ENCODE peak calls at places on chromosomes 12 and 14, in eight cellular contexts. One of them, this sample, is unnamed.

GRCh38 chr12:87720967-87721366 is 308.2 kb downstream of the C12orf50 start:
- DNase-seq in AG04450: no peak
- DNase-seq in fibroblast of lung: no peak
- DNase-seq in tibial nerve: no peak
- DNase-seq in dorsolateral prefrontal cortex: no peak
- DNase-seq in CD4-positive, alpha-beta T cell: no peak
- DNase-seq in CD8-positive, alpha-beta T cell: no peak
- DNase-seq in HL-60: no peak
- DNase-seq in this sample: no peak

GRCh38 chr14:53399057-53399456 is 245.9 kb upstream of the DDHD1 start:
- DNase-seq in CD8-positive, alpha-beta T cell: no peak
- DNase-seq in AG04450: no peak
- DNase-seq in tibial nerve: no peak
- DNase-seq in fibroblast of lung: peak; percentile 72
- DNase-seq in HL-60: peak; percentile 18
- DNase-seq in dorsolateral prefrontal cortex: no peak
- DNase-seq in CD4-positive, alpha-beta T cell: no peak
- DNase-seq in this sample: peak; percentile 17

GRCh38 chr14:79608426-79608825 is 602.9 kb downstream of the DIO2 start:
- DNase-seq in tibial nerve: no peak
- DNase-seq in CD4-positive, alpha-beta T cell: no peak
- DNase-seq in AG04450: no peak
- DNase-seq in CD8-positive, alpha-beta T cell: no peak
- DNase-seq in HL-60: no peak
- DNase-seq in fibroblast of lung: no peak
- DNase-seq in dorsolateral prefrontal cortex: peak; percentile 88
- DNase-seq in this sample: no peak

GRCh38 chr14:50039734-50040400 is 76.5 kb downstream of the VCPKMT start:
- DNase-seq in AG04450: no peak
- DNase-seq in fibroblast of lung: peak; percentile 69
- DNase-seq in CD8-positive, alpha-beta T cell: no peak
- DNase-seq in CD4-positive, alpha-beta T cell: no peak
- DNase-seq in dorsolateral prefrontal cortex: no peak
- DNase-seq in HL-60: peak; percentile 84
- DNase-seq in tibial nerve: no peak
- DNase-seq in this sample: peak; percentile 48

GRCh38 chr14:65354715-65355114 is 57.8 kb upstream of the FUT8 start:
- DNase-seq in CD8-positive, alpha-beta T cell: no peak
- DNase-seq in HL-60: no peak
- DNase-seq in dorsolateral prefrontal cortex: peak; percentile 14
- DNase-seq in tibial nerve: no peak
- DNase-seq in fibroblast of lung: no peak
- DNase-seq in CD4-positive, alpha-beta T cell: no peak
- DNase-seq in AG04450: no peak
- DNase-seq in this sample: no peak

GRCh38 chr12:19572920-19573558 is 133.7 kb downstream of the AEBP2 start:
- DNase-seq in CD4-positive, alpha-beta T cell: no peak
- DNase-seq in HL-60: peak; percentile 54
- DNase-seq in tibial nerve: no peak
- DNase-seq in dorsolateral prefrontal cortex: no peak
- DNase-seq in AG04450: no peak
- DNase-seq in fibroblast of lung: peak; percentile 52
- DNase-seq in CD8-positive, alpha-beta T cell: no peak
- DNase-seq in this sample: peak; percentile 19

GRCh38 chr14:101875041-101875725 is 89.2 kb upstream of the DYNC1H1 start:
- DNase-seq in AG04450: no peak
- DNase-seq in tibial nerve: no peak
- DNase-seq in fibroblast of lung: no peak
- DNase-seq in dorsolateral prefrontal cortex: no peak
- DNase-seq in CD8-positive, alpha-beta T cell: no peak
- DNase-seq in HL-60: no peak
- DNase-seq in CD4-positive, alpha-beta T cell: no peak
- DNase-seq in this sample: no peak

GRCh38 chr14:59897757-59898383 is 22.1 kb upstream of the LRRC9 start:
- DNase-seq in dorsolateral prefrontal cortex: peak; percentile 30
- DNase-seq in CD4-positive, alpha-beta T cell: no peak
- DNase-seq in tibial nerve: peak; percentile 48
- DNase-seq in fibroblast of lung: peak; percentile 6
- DNase-seq in AG04450: no peak
- DNase-seq in CD8-positive, alpha-beta T cell: no peak
- DNase-seq in HL-60: peak; percentile 30
- DNase-seq in this sample: peak; percentile 27

GRCh38 chr14:93648440-93649168 is 139.7 kb downstream of the PRIMA1 start:
- DNase-seq in HL-60: peak; percentile 25
- DNase-seq in CD8-positive, alpha-beta T cell: no peak
- DNase-seq in fibroblast of lung: no peak
- DNase-seq in tibial nerve: no peak
- DNase-seq in dorsolateral prefrontal cortex: no peak
- DNase-seq in CD4-positive, alpha-beta T cell: no peak
- DNase-seq in AG04450: no peak
- DNase-seq in this sample: peak; percentile 34

GRCh38 chr12:48189331-48190125 is 6.1 kb downstream of the CCDC184 start:
- DNase-seq in dorsolateral prefrontal cortex: peak; percentile 74
- DNase-seq in fibroblast of lung: peak; percentile 53
- DNase-seq in AG04450: no peak
- DNase-seq in tibial nerve: peak; percentile 90
- DNase-seq in CD8-positive, alpha-beta T cell: peak; percentile 43
- DNase-seq in CD4-positive, alpha-beta T cell: peak; percentile 67
- DNase-seq in HL-60: peak; percentile 58
- DNase-seq in this sample: peak; percentile 57

GRCh38 chr14:89004195-89004594 is 179.7 kb downstream of the TTC8 start:
- DNase-seq in CD4-positive, alpha-beta T cell: no peak
- DNase-seq in CD8-positive, alpha-beta T cell: no peak
- DNase-seq in dorsolateral prefrontal cortex: no peak
- DNase-seq in HL-60: peak; percentile 33
- DNase-seq in AG04450: peak; percentile 34
- DNase-seq in tibial nerve: no peak
- DNase-seq in fibroblast of lung: peak; percentile 45
- DNase-seq in this sample: no peak

GRCh38 chr14:96631621-96632362 is 129.6 kb downstream of the PAPOLA start:
- DNase-seq in HL-60: no peak
- DNase-seq in AG04450: no peak
- DNase-seq in CD8-positive, alpha-beta T cell: no peak
- DNase-seq in dorsolateral prefrontal cortex: no peak
- DNase-seq in fibroblast of lung: no peak
- DNase-seq in CD4-positive, alpha-beta T cell: no peak
- DNase-seq in tibial nerve: no peak
- DNase-seq in this sample: no peak

GRCh38 chr14:76337619-76338545 is 38.1 kb upstream of the ESRRB start:
- DNase-seq in CD8-positive, alpha-beta T cell: no peak
- DNase-seq in fibroblast of lung: no peak
- DNase-seq in HL-60: no peak
- DNase-seq in tibial nerve: no peak
- DNase-seq in dorsolateral prefrontal cortex: no peak
- DNase-seq in AG04450: no peak
- DNase-seq in CD4-positive, alpha-beta T cell: no peak
- DNase-seq in this sample: no peak

GRCh38 chr12:47164730-47165439 is 85.1 kb upstream of the AMIGO2 start:
- DNase-seq in dorsolateral prefrontal cortex: no peak
- DNase-seq in tibial nerve: no peak
- DNase-seq in CD4-positive, alpha-beta T cell: no peak
- DNase-seq in fibroblast of lung: peak; percentile 87
- DNase-seq in CD8-positive, alpha-beta T cell: no peak
- DNase-seq in AG04450: no peak
- DNase-seq in HL-60: no peak
- DNase-seq in this sample: no peak

GRCh38 chr12:23775208-23775607 is 174.3 kb downstream of the SOX5 start:
- DNase-seq in CD4-positive, alpha-beta T cell: no peak
- DNase-seq in AG04450: no peak
- DNase-seq in dorsolateral prefrontal cortex: no peak
- DNase-seq in tibial nerve: no peak
- DNase-seq in CD8-positive, alpha-beta T cell: no peak
- DNase-seq in fibroblast of lung: no peak
- DNase-seq in HL-60: no peak
- DNase-seq in this sample: no peak

GRCh38 chr12:59179231-59179630 is 258.9 kb upstream of the LRIG3 start:
- DNase-seq in dorsolateral prefrontal cortex: no peak
- DNase-seq in AG04450: no peak
- DNase-seq in tibial nerve: no peak
- DNase-seq in CD8-positive, alpha-beta T cell: no peak
- DNase-seq in fibroblast of lung: peak; percentile 5
- DNase-seq in CD4-positive, alpha-beta T cell: no peak
- DNase-seq in HL-60: no peak
- DNase-seq in this sample: no peak

GRCh38 chr14:105108516-105108864 is 43.3 kb upstream of the GPR132 start:
- DNase-seq in dorsolateral prefrontal cortex: no peak
- DNase-seq in AG04450: no peak
- DNase-seq in HL-60: no peak
- DNase-seq in fibroblast of lung: no peak
- DNase-seq in tibial nerve: no peak
- DNase-seq in CD4-positive, alpha-beta T cell: no peak
- DNase-seq in CD8-positive, alpha-beta T cell: no peak
- DNase-seq in this sample: no peak

GRCh38 chr14:105105158-105105557 is 39.9 kb upstream of the GPR132 start:
- DNase-seq in tibial nerve: no peak
- DNase-seq in CD8-positive, alpha-beta T cell: no peak
- DNase-seq in CD4-positive, alpha-beta T cell: no peak
- DNase-seq in HL-60: no peak
- DNase-seq in dorsolateral prefrontal cortex: no peak
- DNase-seq in fibroblast of lung: no peak
- DNase-seq in AG04450: no peak
- DNase-seq in this sample: no peak

GRCh38 chr14:105102893-105103292 is 37.7 kb upstream of the GPR132 start:
- DNase-seq in CD4-positive, alpha-beta T cell: no peak
- DNase-seq in AG04450: no peak
- DNase-seq in tibial nerve: no peak
- DNase-seq in fibroblast of lung: no peak
- DNase-seq in dorsolateral prefrontal cortex: no peak
- DNase-seq in HL-60: no peak
- DNase-seq in CD8-positive, alpha-beta T cell: no peak
- DNase-seq in this sample: no peak

GRCh38 chr14:105107351-105107750 is 42.1 kb upstream of the GPR132 start:
- DNase-seq in CD4-positive, alpha-beta T cell: no peak
- DNase-seq in fibroblast of lung: no peak
- DNase-seq in CD8-positive, alpha-beta T cell: no peak
- DNase-seq in AG04450: no peak
- DNase-seq in dorsolateral prefrontal cortex: no peak
- DNase-seq in tibial nerve: no peak
- DNase-seq in HL-60: no peak
- DNase-seq in this sample: no peak

DNA sequence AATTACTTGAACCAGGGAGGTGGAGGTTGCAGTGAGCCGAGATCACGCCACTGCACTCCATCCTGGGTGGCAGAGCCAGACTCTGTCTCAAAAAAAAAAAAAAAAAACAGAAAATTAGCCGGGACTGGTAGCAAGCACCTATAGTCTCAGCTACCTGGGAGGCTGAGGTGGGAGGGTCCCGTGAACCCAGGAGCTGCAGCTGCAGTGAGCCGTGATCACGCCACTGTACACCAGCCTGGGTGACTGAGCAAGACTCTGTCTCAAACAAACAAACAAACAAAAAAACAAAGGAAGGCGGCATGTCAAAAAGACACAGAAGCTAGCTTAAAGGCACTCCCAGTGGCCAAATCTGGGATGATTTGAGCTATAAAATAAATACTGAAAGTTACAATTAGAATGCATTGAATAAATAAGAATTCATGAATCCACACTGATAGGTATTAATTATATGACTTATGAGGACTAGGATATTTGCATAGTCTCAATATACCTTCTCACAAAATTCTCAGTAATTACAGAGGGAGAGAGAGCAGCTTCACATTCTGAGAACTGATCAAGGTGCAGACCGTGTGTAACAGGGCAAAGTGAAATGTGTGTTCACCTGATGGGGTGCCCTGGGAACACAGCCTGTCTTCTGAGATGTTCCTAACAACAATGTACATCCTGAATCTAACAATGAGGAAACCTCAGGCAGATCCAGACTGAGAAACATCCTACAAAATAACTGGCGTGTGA is 42.7 kb upstream of the GPR132 start:
- DNase-seq in dorsolateral prefrontal cortex: no peak
- DNase-seq in AG04450: no peak
- DNase-seq in HL-60: no peak
- DNase-seq in tibial nerve: no peak
- DNase-seq in CD4-positive, alpha-beta T cell: no peak
- DNase-seq in CD8-positive, alpha-beta T cell: no peak
- DNase-seq in fibroblast of lung: no peak
- DNase-seq in this sample: no peak
- TF ChIP-seq CTCF in dorsolateral prefrontal cortex: no peak
- TF ChIP-seq CTCF in AG04450: no peak
- TF ChIP-seq CTCF in HL-60: no peak
- TF ChIP-seq CTCF in tibial nerve: no peak
- TF ChIP-seq CTCF in CD4-positive, alpha-beta T cell: no peak
- TF ChIP-seq CTCF in CD8-positive, alpha-beta T cell: no peak
- TF ChIP-seq CTCF in fibroblast of lung: no peak
- TF ChIP-seq CTCF in this sample: no peak

DNA sequence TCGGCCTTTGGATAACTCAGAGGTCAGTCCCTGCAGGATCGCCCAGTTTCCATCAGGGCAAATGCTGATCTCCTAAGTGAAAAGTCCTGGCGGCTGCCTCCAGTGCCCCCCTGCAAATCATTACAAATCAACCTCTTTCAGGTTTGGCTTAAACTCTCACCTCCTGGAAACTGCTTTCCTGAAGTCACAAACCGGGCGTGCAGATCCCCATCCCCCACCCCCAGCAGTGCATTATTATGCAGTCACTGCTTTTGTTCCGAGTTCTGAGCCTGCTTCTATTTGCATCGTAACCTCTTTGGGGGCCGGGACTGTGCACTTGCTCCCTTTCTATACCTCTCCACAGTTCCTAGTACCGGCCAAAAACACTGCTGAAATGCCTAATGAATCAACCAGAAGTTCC is at the start of gene USP44:
- DNase-seq in tibial nerve: no peak
- DNase-seq in fibroblast of lung: no peak
- DNase-seq in CD8-positive, alpha-beta T cell: no peak
- DNase-seq in HL-60: no peak
- DNase-seq in AG04450: no peak
- DNase-seq in dorsolateral prefrontal cortex: no peak
- DNase-seq in CD4-positive, alpha-beta T cell: no peak
- DNase-seq in this sample: no peak
- H3K27ac ChIP-seq in tibial nerve: no peak within 1 kb of the TSS
- H3K27ac ChIP-seq in fibroblast of lung: no peak within 1 kb of the TSS
- H3K27ac ChIP-seq in CD8-positive, alpha-beta T cell: peak within 1 kb of the TSS; percentile 19
- H3K27ac ChIP-seq in HL-60: no peak within 1 kb of the TSS
- H3K27ac ChIP-seq in AG04450: no peak within 1 kb of the TSS
- H3K27ac ChIP-seq in dorsolateral prefrontal cortex: no peak within 1 kb of the TSS
- H3K27ac ChIP-seq in CD4-positive, alpha-beta T cell: peak within 1 kb of the TSS; percentile 25
- H3K27ac ChIP-seq in this sample: no peak within 1 kb of the TSS

GRCh38 chr14:106823552-106823951 is 1297.2 kb downstream of the TMEM121 start:
- DNase-seq in AG04450: no peak
- DNase-seq in dorsolateral prefrontal cortex: no peak
- DNase-seq in HL-60: no peak
- DNase-seq in CD4-positive, alpha-beta T cell: no peak
- DNase-seq in fibroblast of lung: no peak
- DNase-seq in CD8-positive, alpha-beta T cell: no peak
- DNase-seq in tibial nerve: no peak
- DNase-seq in this sample: no peak
- TF ChIP-seq CTCF in AG04450: no peak
- TF ChIP-seq CTCF in dorsolateral prefrontal cortex: no peak
- TF ChIP-seq CTCF in HL-60: no peak
- TF ChIP-seq CTCF in CD4-positive, alpha-beta T cell: no peak
- TF ChIP-seq CTCF in fibroblast of lung: no peak
- TF ChIP-seq CTCF in CD8-positive, alpha-beta T cell: no peak
- TF ChIP-seq CTCF in tibial nerve: no peak
- TF ChIP-seq CTCF in this sample: no peak

DNA sequence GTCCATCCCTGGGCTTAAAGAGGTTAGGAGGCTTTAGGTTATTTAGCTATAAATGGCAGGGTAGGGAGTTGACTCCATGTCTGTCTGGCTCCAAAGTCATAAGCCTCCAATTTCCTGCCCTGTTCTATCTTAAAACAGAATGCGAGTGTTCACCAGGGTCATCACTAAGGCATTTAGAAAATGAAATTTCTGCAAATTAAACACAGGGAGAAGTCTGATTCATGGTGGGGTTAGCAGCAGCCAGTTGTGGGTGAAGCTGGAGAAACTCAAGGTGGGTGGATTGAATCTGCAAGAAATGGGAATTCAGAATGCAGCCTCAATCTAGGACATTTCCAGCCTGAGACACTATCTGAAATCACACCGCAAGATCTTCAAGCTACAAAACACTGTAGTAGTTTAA is 13.0 kb upstream of the C12orf75 start:
- DNase-seq in HL-60: no peak
- DNase-seq in tibial nerve: no peak
- DNase-seq in fibroblast of lung: peak; percentile 89
- DNase-seq in AG04450: no peak
- DNase-seq in CD8-positive, alpha-beta T cell: no peak
- DNase-seq in CD4-positive, alpha-beta T cell: no peak
- DNase-seq in dorsolateral prefrontal cortex: no peak
- DNase-seq in this sample: no peak
- H3K27ac ChIP-seq in HL-60: no peak overlapping the region
- H3K27ac ChIP-seq in tibial nerve: no peak overlapping the region
- H3K27ac ChIP-seq in fibroblast of lung: peak overlapping the region; percentile 70
- H3K27ac ChIP-seq in AG04450: peak overlapping the region; percentile 88
- H3K27ac ChIP-seq in CD8-positive, alpha-beta T cell: no peak overlapping the region
- H3K27ac ChIP-seq in CD4-positive, alpha-beta T cell: no peak overlapping the region
- H3K27ac ChIP-seq in dorsolateral prefrontal cortex: no peak overlapping the region
- H3K27ac ChIP-seq in this sample: no peak overlapping the region